ENCODE peak calls at places on chromosomes 5 and 9, in six cellular contexts. L is astrocyte of the cerebellum, H is kidney epithelial cell, K is mammary epithelial cell, J is PC-3, Y is cardiac fibroblast. M is an unnamed sample.

GRCh38 chr9:99385814-99386279 is 163.8 kb downstream of the SEC61B start:
- DNase-seq in H (no peak), K (no peak), Y (no peak), L (no peak), J (no peak), M (peak; percentile 65)

GRCh38 chr9:86487222-86487841 is 133.1 kb upstream of the TUT7 start:
- DNase-seq in J (peak; percentile 44), L (peak; percentile 62), H (no peak), K (peak; percentile 40), Y (peak; percentile 77), M (peak; percentile 80)

GRCh38 chr9:131943397-131943796 is 136.3 kb downstream of the MED27 start:
- DNase-seq in L (no peak), K (no peak), Y (no peak), J (peak; percentile 1), H (no peak), M (no peak)

GRCh38 chr5:128498844-128499455 is 39.1 kb downstream of the FBN2 start:
- DNase-seq in H (peak; percentile 16), J (peak; percentile 70), Y (peak; percentile 83), K (peak; percentile 20), L (peak; percentile 85), M (peak; percentile 75)

GRCh38 chr9:19331877-19332276 is 48.2 kb downstream of the RPS6 start:
- DNase-seq in L (no peak), K (no peak), J (peak; percentile 19), H (no peak), Y (no peak), M (peak; percentile 1)

GRCh38 chr5:166276006-166276405 is 2015.4 kb upstream of the WWC1 start:
- DNase-seq in J (peak; percentile 14), K (no peak), Y (no peak), L (no peak), H (no peak), M (no peak)

GRCh38 chr5:1543398-1544293 is 19.9 kb upstream of the LPCAT1 start:
- DNase-seq in L (no peak), K (no peak), J (no peak), Y (peak; percentile 52), H (no peak), M (peak; percentile 19)

GRCh38 chr5:154190652-154191304 is at the start of gene GALNT10:
- DNase-seq in H (no peak), L (no peak), Y (peak; percentile 57), K (peak; percentile 53), J (peak; percentile 59), M (peak; percentile 53)

GRCh38 chr5:122183098-122183794 is 53.9 kb downstream of the ZNF474 start:
- DNase-seq in L (peak; percentile 82), Y (peak; percentile 91), K (peak; percentile 98), J (peak; percentile 77), H (peak; percentile 63), M (peak; percentile 86)

GRCh38 chr9:95874303-95874988 is 1.0 kb upstream of the ERCC6L2 start:
- DNase-seq in Y (peak; percentile 11), J (peak; percentile 18), L (no peak), K (peak; percentile 27), H (no peak), M (peak; percentile 4)

GRCh38 chr5:150599281-150599680 is 41.2 kb upstream of the SYNPO start:
- DNase-seq in K (no peak), H (no peak), J (no peak), L (no peak), Y (no peak), M (no peak)

GRCh38 chr5:149776376-149777305 is 46.5 kb downstream of the PPARGC1B start:
- DNase-seq in H (no peak), L (no peak), J (no peak), Y (no peak), K (peak; percentile 35), M (no peak)

GRCh38 chr5:150999704-151000452 is 20.5 kb upstream of the GPX3 start:
- DNase-seq in H (no peak), K (peak; percentile 11), Y (peak; percentile 40), J (no peak), L (no peak), M (peak; percentile 34)

GRCh38 chr5:149719666-149720065 is 10.4 kb upstream of the PPARGC1B start:
- DNase-seq in L (no peak), Y (peak; percentile 47), K (peak; percentile 82), H (no peak), J (peak; percentile 95), M (no peak)

GRCh38 chr9:98702340-98702739 is 6.4 kb downstream of the GABBR2 start:
- DNase-seq in K (no peak), Y (no peak), J (no peak), H (no peak), L (no peak), M (no peak)

GRCh38 chr5:1111727-1112289 is at the start of gene SLC12A7:
- DNase-seq in H (no peak), Y (no peak), K (peak; percentile 35), L (no peak), J (peak; percentile 77), M (no peak)

GRCh38 chr5:164319161-164319560 is 813.7 kb downstream of the MAT2B start:
- DNase-seq in H (no peak), Y (no peak), L (no peak), K (no peak), J (no peak), M (no peak)

GRCh38 chr9:23686257-23686656 is 139.8 kb downstream of the ELAVL2 start:
- DNase-seq in H (peak; percentile 21), K (peak; percentile 88), L (peak; percentile 15), J (peak; percentile 92), Y (no peak), M (no peak)

GRCh38 chr9:127664678-127665507 is 41.9 kb upstream of the CFAP157 start:
- DNase-seq in H (no peak), J (no peak), K (no peak), L (no peak), Y (no peak), M (peak; percentile 49)

GRCh38 chr9:17907780-17908513 is 329.1 kb downstream of the SH3GL2 start:
- DNase-seq in L (no peak), H (no peak), Y (no peak), J (no peak), K (no peak), M (no peak)

GRCh38 chr5:54905942-54906537 is 79.4 kb downstream of the ESM1 start:
- DNase-seq in H (no peak), K (peak; percentile 38), J (peak; percentile 66), L (peak; percentile 72), Y (peak; percentile 89), M (peak; percentile 75)

GRCh38 chr9:92735907-92736600 is 28.6 kb downstream of the BICD2 start:
- DNase-seq in J (no peak), Y (no peak), K (no peak), L (no peak), H (no peak), M (no peak)

GRCh38 chr9:91978739-91979414 is 28.8 kb upstream of the ROR2 start:
- DNase-seq in L (peak; percentile 78), H (peak; percentile 56), K (peak; percentile 62), J (peak; percentile 46), Y (peak; percentile 85), M (peak; percentile 86)

GRCh38 chr5:57987552-57987951 is 472.3 kb downstream of the PLK2 start:
- DNase-seq in J (no peak), Y (no peak), H (no peak), K (no peak), L (no peak), M (no peak)
- H3K4me3 ChIP-seq in J (no peak overlapping the region), Y (no peak overlapping the region), H (no peak overlapping the region), K (no peak overlapping the region), L (no peak overlapping the region), M (no peak overlapping the region)

GRCh38 chr9:80400624-80401230 is 829.0 kb downstream of the TLE4 start:
- DNase-seq in L (no peak), Y (no peak), K (no peak), J (no peak), H (no peak), M (no peak)

GRCh38 chr9:80407220-80407619 is 835.5 kb downstream of the TLE4 start:
- DNase-seq in K (no peak), H (no peak), J (no peak), L (no peak), Y (no peak), M (no peak)

DNA sequence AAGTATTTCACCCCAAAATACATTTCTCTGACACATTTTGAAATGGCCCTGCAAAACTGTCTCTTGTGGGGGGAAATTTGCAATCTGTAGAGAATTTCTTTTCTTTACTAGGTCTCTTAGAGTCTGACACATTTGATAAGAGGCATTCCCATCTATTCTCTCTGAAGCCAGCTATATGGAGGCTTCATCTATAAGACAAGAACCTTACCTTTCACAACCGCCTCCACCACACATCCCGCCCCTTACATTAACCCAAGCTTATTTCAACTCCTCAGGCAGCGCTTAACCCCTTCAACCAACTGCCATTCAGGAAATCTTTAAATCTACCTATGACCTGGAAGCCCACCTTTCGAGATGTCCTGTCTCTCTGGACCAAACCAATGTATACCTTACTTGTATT is 829.5 kb downstream of the TLE4 start:
- DNase-seq in L (no peak), H (no peak), K (no peak), J (no peak), Y (no peak), M (no peak)
- H3K4me3 ChIP-seq in L (no peak overlapping the region), H (no peak overlapping the region), K (no peak overlapping the region), J (no peak overlapping the region), Y (no peak overlapping the region), M (no peak overlapping the region)

GRCh38 chr5:100855940-100856339 is 47.1 kb downstream of the ST8SIA4 start:
- DNase-seq in Y (no peak), K (no peak), L (no peak), H (no peak), J (no peak), M (no peak)

GRCh38 chr5:100853582-100853981 is 49.5 kb downstream of the ST8SIA4 start:
- DNase-seq in L (no peak), Y (no peak), K (no peak), J (no peak), H (no peak), M (no peak)

GRCh38 chr5:100856462-100856861 is 46.6 kb downstream of the ST8SIA4 start:
- DNase-seq in J (no peak), H (no peak), Y (no peak), L (no peak), K (no peak), M (no peak)

GRCh38 chr5:100854594-100854993 is 48.5 kb downstream of the ST8SIA4 start:
- DNase-seq in H (no peak), K (no peak), J (no peak), L (no peak), Y (no peak), M (no peak)

DNA sequence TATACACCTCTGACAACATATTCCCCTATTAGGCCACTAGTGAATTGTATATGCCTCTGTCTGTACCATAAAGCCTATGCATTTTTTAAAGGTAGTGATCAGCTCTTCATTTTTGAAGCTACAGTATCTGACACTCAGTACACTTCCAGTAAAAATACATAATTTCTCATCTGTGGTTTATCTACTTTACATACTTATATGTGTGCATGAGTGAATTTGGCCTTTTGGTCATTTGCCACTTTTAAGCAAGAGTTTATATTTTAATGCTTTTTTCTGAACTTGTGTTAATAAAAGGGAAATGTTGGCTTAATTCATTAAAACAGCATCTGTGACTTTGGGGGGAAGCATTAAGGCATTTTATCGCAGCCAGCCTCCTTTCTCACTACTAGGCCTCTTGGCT is 47.8 kb downstream of the ST8SIA4 start:
- DNase-seq in J (no peak), L (no peak), Y (no peak), H (no peak), K (no peak), M (no peak)
- H3K4me3 ChIP-seq in J (no peak overlapping the region), L (no peak overlapping the region), Y (no peak overlapping the region), H (no peak overlapping the region), K (no peak overlapping the region), M (no peak overlapping the region)

DNA sequence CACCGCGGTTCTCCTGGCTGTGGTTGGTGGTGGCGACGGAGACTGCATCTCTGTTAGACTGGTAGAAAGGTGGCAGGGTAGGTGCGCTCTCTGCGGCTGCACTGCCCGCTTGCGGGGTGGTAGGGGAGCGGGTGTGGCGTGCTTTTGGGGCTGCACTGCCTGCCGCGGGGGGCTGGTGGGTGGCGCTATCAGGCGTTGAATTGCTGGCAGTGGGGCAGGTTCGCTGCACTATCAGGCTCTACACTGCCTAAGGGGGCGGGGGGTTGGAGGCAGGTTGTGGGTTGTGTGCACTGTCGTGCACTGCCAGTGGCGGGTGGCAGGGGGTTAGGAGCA is 21.0 kb upstream of the TRIM52 start:
- DNase-seq in J (no peak), Y (no peak), H (no peak), K (no peak), L (no peak), M (no peak)
- H3K4me3 ChIP-seq in J (no peak overlapping the region), Y (no peak overlapping the region), H (no peak overlapping the region), K (no peak overlapping the region), L (no peak overlapping the region), M (no peak overlapping the region)